ENCODE peak calls at places on chromosomes 11 and 22, in five cellular contexts. One of them, this sample, is unnamed.

GRCh38 chr22:50696799-50697561 is 24.4 kb downstream of the SHANK3 start:
- DNase-seq in stimulated activated CD4-positive, alpha-beta T cell treated with anti-CD3 and anti-CD28 coated beads, TNF-alpha, amount 100 ng/mL, for 24 hours: no peak
- DNase-seq in pons: no peak
- DNase-seq in activated CD4-positive, CD25-positive, alpha-beta regulatory T cell: no peak
- DNase-seq in osteoblast: peak; percentile 95
- DNase-seq in this sample: no peak

GRCh38 chr11:134170177-134170908 is 53.4 kb downstream of the NCAPD3 start:
- DNase-seq in stimulated activated CD4-positive, alpha-beta T cell treated with anti-CD3 and anti-CD28 coated beads, TNF-alpha, amount 100 ng/mL, for 24 hours: no peak
- DNase-seq in activated CD4-positive, CD25-positive, alpha-beta regulatory T cell: no peak
- DNase-seq in osteoblast: no peak
- DNase-seq in pons: no peak
- DNase-seq in this sample: no peak

GRCh38 chr11:12271826-12272366 is 105.5 kb upstream of the PARVA start:
- DNase-seq in osteoblast: no peak
- DNase-seq in stimulated activated CD4-positive, alpha-beta T cell treated with anti-CD3 and anti-CD28 coated beads, TNF-alpha, amount 100 ng/mL, for 24 hours: no peak
- DNase-seq in pons: no peak
- DNase-seq in activated CD4-positive, CD25-positive, alpha-beta regulatory T cell: no peak
- DNase-seq in this sample: no peak

GRCh38 chr11:33475999-33476398 is 218.8 kb downstream of the HIPK3 start:
- DNase-seq in stimulated activated CD4-positive, alpha-beta T cell treated with anti-CD3 and anti-CD28 coated beads, TNF-alpha, amount 100 ng/mL, for 24 hours: no peak
- DNase-seq in osteoblast: peak; percentile 43
- DNase-seq in pons: peak; percentile 43
- DNase-seq in activated CD4-positive, CD25-positive, alpha-beta regulatory T cell: no peak
- DNase-seq in this sample: no peak

GRCh38 chr11:120139316-120140069 is 1.6 kb upstream of the TRIM29 start:
- DNase-seq in activated CD4-positive, CD25-positive, alpha-beta regulatory T cell: no peak
- DNase-seq in stimulated activated CD4-positive, alpha-beta T cell treated with anti-CD3 and anti-CD28 coated beads, TNF-alpha, amount 100 ng/mL, for 24 hours: no peak
- DNase-seq in osteoblast: no peak
- DNase-seq in pons: no peak
- DNase-seq in this sample: no peak

GRCh38 chr11:76706667-76707066 is 36.1 kb upstream of the LRRC32 start:
- DNase-seq in osteoblast: no peak
- DNase-seq in activated CD4-positive, CD25-positive, alpha-beta regulatory T cell: no peak
- DNase-seq in pons: no peak
- DNase-seq in stimulated activated CD4-positive, alpha-beta T cell treated with anti-CD3 and anti-CD28 coated beads, TNF-alpha, amount 100 ng/mL, for 24 hours: no peak
- DNase-seq in this sample: no peak

GRCh38 chr22:34736081-34736480 is 329.9 kb upstream of the ISX start:
- DNase-seq in pons: no peak
- DNase-seq in activated CD4-positive, CD25-positive, alpha-beta regulatory T cell: no peak
- DNase-seq in stimulated activated CD4-positive, alpha-beta T cell treated with anti-CD3 and anti-CD28 coated beads, TNF-alpha, amount 100 ng/mL, for 24 hours: no peak
- DNase-seq in osteoblast: no peak
- DNase-seq in this sample: no peak

GRCh38 chr22:49632199-49633009 is 195.3 kb downstream of the BRD1 start:
- DNase-seq in osteoblast: peak; percentile 98
- DNase-seq in activated CD4-positive, CD25-positive, alpha-beta regulatory T cell: no peak
- DNase-seq in pons: peak; percentile 65
- DNase-seq in stimulated activated CD4-positive, alpha-beta T cell treated with anti-CD3 and anti-CD28 coated beads, TNF-alpha, amount 100 ng/mL, for 24 hours: no peak
- DNase-seq in this sample: no peak

GRCh38 chr11:20125927-20126326 is 34.3 kb downstream of the DBX1 start:
- DNase-seq in activated CD4-positive, CD25-positive, alpha-beta regulatory T cell: no peak
- DNase-seq in pons: no peak
- DNase-seq in stimulated activated CD4-positive, alpha-beta T cell treated with anti-CD3 and anti-CD28 coated beads, TNF-alpha, amount 100 ng/mL, for 24 hours: no peak
- DNase-seq in osteoblast: peak; percentile 83
- DNase-seq in this sample: no peak

GRCh38 chr11:57667065-57667714 is 724 bp upstream of the ZDHHC5 start:
- DNase-seq in osteoblast: peak; percentile 99
- DNase-seq in stimulated activated CD4-positive, alpha-beta T cell treated with anti-CD3 and anti-CD28 coated beads, TNF-alpha, amount 100 ng/mL, for 24 hours: peak; percentile 81
- DNase-seq in activated CD4-positive, CD25-positive, alpha-beta regulatory T cell: peak; percentile 80
- DNase-seq in pons: peak; percentile 99
- DNase-seq in this sample: peak; percentile 75

GRCh38 chr11:77211594-77212251 is 83.7 kb downstream of the MYO7A start:
- DNase-seq in osteoblast: peak; percentile 43
- DNase-seq in pons: no peak
- DNase-seq in activated CD4-positive, CD25-positive, alpha-beta regulatory T cell: no peak
- DNase-seq in stimulated activated CD4-positive, alpha-beta T cell treated with anti-CD3 and anti-CD28 coated beads, TNF-alpha, amount 100 ng/mL, for 24 hours: no peak
- DNase-seq in this sample: no peak

GRCh38 chr11:2995091-2995561 is 3.0 kb upstream of the NAP1L4 start:
- DNase-seq in stimulated activated CD4-positive, alpha-beta T cell treated with anti-CD3 and anti-CD28 coated beads, TNF-alpha, amount 100 ng/mL, for 24 hours: no peak
- DNase-seq in pons: no peak
- DNase-seq in osteoblast: no peak
- DNase-seq in activated CD4-positive, CD25-positive, alpha-beta regulatory T cell: no peak
- DNase-seq in this sample: no peak

GRCh38 chr11:25860677-25861445 is 471.1 kb upstream of the ANO3 start:
- DNase-seq in pons: peak; percentile 17
- DNase-seq in stimulated activated CD4-positive, alpha-beta T cell treated with anti-CD3 and anti-CD28 coated beads, TNF-alpha, amount 100 ng/mL, for 24 hours: no peak
- DNase-seq in activated CD4-positive, CD25-positive, alpha-beta regulatory T cell: no peak
- DNase-seq in osteoblast: no peak
- DNase-seq in this sample: no peak

GRCh38 chr11:103257360-103257759 is 148.1 kb downstream of the DYNC2H1 start:
- DNase-seq in activated CD4-positive, CD25-positive, alpha-beta regulatory T cell: no peak
- DNase-seq in pons: no peak
- DNase-seq in stimulated activated CD4-positive, alpha-beta T cell treated with anti-CD3 and anti-CD28 coated beads, TNF-alpha, amount 100 ng/mL, for 24 hours: no peak
- DNase-seq in osteoblast: no peak
- DNase-seq in this sample: no peak

GRCh38 chr11:120032766-120033390 is 105.0 kb downstream of the TRIM29 start:
- DNase-seq in stimulated activated CD4-positive, alpha-beta T cell treated with anti-CD3 and anti-CD28 coated beads, TNF-alpha, amount 100 ng/mL, for 24 hours: no peak
- DNase-seq in osteoblast: no peak
- DNase-seq in pons: no peak
- DNase-seq in activated CD4-positive, CD25-positive, alpha-beta regulatory T cell: no peak
- DNase-seq in this sample: no peak

GRCh38 chr11:69295995-69296889 is 2.3 kb downstream of the MYEOV start:
- DNase-seq in pons: peak; percentile 41
- DNase-seq in activated CD4-positive, CD25-positive, alpha-beta regulatory T cell: no peak
- DNase-seq in osteoblast: peak; percentile 88
- DNase-seq in stimulated activated CD4-positive, alpha-beta T cell treated with anti-CD3 and anti-CD28 coated beads, TNF-alpha, amount 100 ng/mL, for 24 hours: no peak
- DNase-seq in this sample: no peak

GRCh38 chr11:29527391-29527936 is 489.4 kb downstream of the KCNA4 start:
- DNase-seq in stimulated activated CD4-positive, alpha-beta T cell treated with anti-CD3 and anti-CD28 coated beads, TNF-alpha, amount 100 ng/mL, for 24 hours: no peak
- DNase-seq in osteoblast: peak; percentile 8
- DNase-seq in pons: no peak
- DNase-seq in activated CD4-positive, CD25-positive, alpha-beta regulatory T cell: no peak
- DNase-seq in this sample: no peak

GRCh38 chr11:132035736-132036135 is 665.3 kb downstream of the NTM start:
- DNase-seq in pons: no peak
- DNase-seq in stimulated activated CD4-positive, alpha-beta T cell treated with anti-CD3 and anti-CD28 coated beads, TNF-alpha, amount 100 ng/mL, for 24 hours: no peak
- DNase-seq in activated CD4-positive, CD25-positive, alpha-beta regulatory T cell: no peak
- DNase-seq in osteoblast: no peak
- DNase-seq in this sample: no peak

GRCh38 chr11:109432105-109432504 is 10.1 kb downstream of the C11orf87 start:
- DNase-seq in activated CD4-positive, CD25-positive, alpha-beta regulatory T cell: no peak
- DNase-seq in pons: no peak
- DNase-seq in osteoblast: no peak
- DNase-seq in stimulated activated CD4-positive, alpha-beta T cell treated with anti-CD3 and anti-CD28 coated beads, TNF-alpha, amount 100 ng/mL, for 24 hours: no peak
- DNase-seq in this sample: no peak

GRCh38 chr22:19772422-19772672 is 11.8 kb downstream of the TBX1 start:
- DNase-seq in activated CD4-positive, CD25-positive, alpha-beta regulatory T cell: no peak
- DNase-seq in osteoblast: no peak
- DNase-seq in stimulated activated CD4-positive, alpha-beta T cell treated with anti-CD3 and anti-CD28 coated beads, TNF-alpha, amount 100 ng/mL, for 24 hours: no peak
- DNase-seq in pons: no peak
- DNase-seq in this sample: no peak

GRCh38 chr11:11981364-11981763 is 27.1 kb downstream of the DKK3 start:
- DNase-seq in osteoblast: no peak
- DNase-seq in activated CD4-positive, CD25-positive, alpha-beta regulatory T cell: no peak
- DNase-seq in stimulated activated CD4-positive, alpha-beta T cell treated with anti-CD3 and anti-CD28 coated beads, TNF-alpha, amount 100 ng/mL, for 24 hours: no peak
- DNase-seq in pons: no peak
- DNase-seq in this sample: no peak

GRCh38 chr11:59822989-59823566 is 12.5 kb upstream of the MRPL16 start:
- DNase-seq in osteoblast: peak; percentile 75
- DNase-seq in stimulated activated CD4-positive, alpha-beta T cell treated with anti-CD3 and anti-CD28 coated beads, TNF-alpha, amount 100 ng/mL, for 24 hours: no peak
- DNase-seq in activated CD4-positive, CD25-positive, alpha-beta regulatory T cell: no peak
- DNase-seq in pons: peak; percentile 75
- DNase-seq in this sample: no peak

GRCh38 chr11:35178862-35179261 is 39.9 kb downstream of the CD44 start:
- DNase-seq in pons: no peak
- DNase-seq in osteoblast: no peak
- DNase-seq in activated CD4-positive, CD25-positive, alpha-beta regulatory T cell: no peak
- DNase-seq in stimulated activated CD4-positive, alpha-beta T cell treated with anti-CD3 and anti-CD28 coated beads, TNF-alpha, amount 100 ng/mL, for 24 hours: no peak
- DNase-seq in this sample: no peak

GRCh38 chr11:66158156-66158555 is 88.1 kb downstream of the PACS1 start:
- DNase-seq in stimulated activated CD4-positive, alpha-beta T cell treated with anti-CD3 and anti-CD28 coated beads, TNF-alpha, amount 100 ng/mL, for 24 hours: no peak
- DNase-seq in activated CD4-positive, CD25-positive, alpha-beta regulatory T cell: no peak
- DNase-seq in osteoblast: no peak
- DNase-seq in pons: no peak
- DNase-seq in this sample: no peak

GRCh38 chr11:76415073-76415472 is 29.7 kb upstream of the EMSY start:
- DNase-seq in pons: no peak
- DNase-seq in stimulated activated CD4-positive, alpha-beta T cell treated with anti-CD3 and anti-CD28 coated beads, TNF-alpha, amount 100 ng/mL, for 24 hours: no peak
- DNase-seq in activated CD4-positive, CD25-positive, alpha-beta regulatory T cell: no peak
- DNase-seq in osteoblast: no peak
- DNase-seq in this sample: no peak

GRCh38 chr11:6405039-6405667 is 13.7 kb downstream of the APBB1 start:
- DNase-seq in stimulated activated CD4-positive, alpha-beta T cell treated with anti-CD3 and anti-CD28 coated beads, TNF-alpha, amount 100 ng/mL, for 24 hours: no peak
- DNase-seq in pons: peak; percentile 73
- DNase-seq in activated CD4-positive, CD25-positive, alpha-beta regulatory T cell: no peak
- DNase-seq in osteoblast: peak; percentile 68
- DNase-seq in this sample: no peak

GRCh38 chr11:72787262-72788104 is 6.4 kb downstream of the STARD10 start:
- DNase-seq in stimulated activated CD4-positive, alpha-beta T cell treated with anti-CD3 and anti-CD28 coated beads, TNF-alpha, amount 100 ng/mL, for 24 hours: no peak
- DNase-seq in activated CD4-positive, CD25-positive, alpha-beta regulatory T cell: no peak
- DNase-seq in pons: no peak
- DNase-seq in osteoblast: peak; percentile 76
- DNase-seq in this sample: no peak